ENCODE peak calls at places on chromosomes 3 and 15, in four cellular contexts. J, O, M and Z are unnamed samples. For H3K27me3, the result is how much of the 10 kb centered on the place peaks cover.

GRCh38 chr15:69357773-69358765 is 56.1 kb upstream of the KIF23 start:
- DNase-seq in J (no peak), O (peak), M (no peak), Z (no peak)

GRCh38 chr3:57752307-57752706 is 3.8 kb upstream of the SLMAP start:
- DNase-seq in J (no peak), O (peak), M (no peak), Z (no peak)

GRCh38 chr3:50047426-50047825 is 41.3 kb upstream of the RBM5 start:
- DNase-seq in J (no peak), O (no peak), M (no peak), Z (no peak)

GRCh38 chr15:28107111-28107893 is 8.2 kb upstream of the OCA2 start:
- DNase-seq in J (peak), O (no peak), M (no peak), Z (peak)

GRCh38 chr3:150348500-150348899 is 59.6 kb upstream of the TSC22D2 start:
- DNase-seq in J (peak), O (peak), M (no peak), Z (peak)

GRCh38 chr15:89017370-89018066 is 70.7 kb upstream of the ABHD2 start:
- DNase-seq in J (peak), O (peak), M (peak), Z (peak)

GRCh38 chr3:153080778-153081240 is 81.2 kb upstream of the RAP2B start:
- DNase-seq in J (no peak), O (no peak), M (no peak), Z (no peak)

GRCh38 chr3:45664558-45664957 is 24.6 kb upstream of the SACM1L start:
- DNase-seq in J (no peak), O (no peak), M (no peak), Z (no peak)

GRCh38 chr3:28279770-28280169 is 38.4 kb downstream of the CMC1 start:
- DNase-seq in J (no peak), O (no peak), M (no peak), Z (no peak)

GRCh38 chr3:194485876-194486539 is 794 bp downstream of the ATP13A3 start:
- DNase-seq in J (peak), O (no peak), M (peak), Z (peak)
- TF ChIP-seq POLR2AphosphoS5 in J (no peak), O (no peak), M (no peak), Z (no peak)

GRCh38 chr3:161372321-161373260 is 1.3 kb upstream of the SPTSSB start:
- DNase-seq in J (peak), O (peak), M (no peak), Z (no peak)
- H3K27me3 ChIP-seq in J (under half), O (under half), M (under half), Z (under half)

DNA sequence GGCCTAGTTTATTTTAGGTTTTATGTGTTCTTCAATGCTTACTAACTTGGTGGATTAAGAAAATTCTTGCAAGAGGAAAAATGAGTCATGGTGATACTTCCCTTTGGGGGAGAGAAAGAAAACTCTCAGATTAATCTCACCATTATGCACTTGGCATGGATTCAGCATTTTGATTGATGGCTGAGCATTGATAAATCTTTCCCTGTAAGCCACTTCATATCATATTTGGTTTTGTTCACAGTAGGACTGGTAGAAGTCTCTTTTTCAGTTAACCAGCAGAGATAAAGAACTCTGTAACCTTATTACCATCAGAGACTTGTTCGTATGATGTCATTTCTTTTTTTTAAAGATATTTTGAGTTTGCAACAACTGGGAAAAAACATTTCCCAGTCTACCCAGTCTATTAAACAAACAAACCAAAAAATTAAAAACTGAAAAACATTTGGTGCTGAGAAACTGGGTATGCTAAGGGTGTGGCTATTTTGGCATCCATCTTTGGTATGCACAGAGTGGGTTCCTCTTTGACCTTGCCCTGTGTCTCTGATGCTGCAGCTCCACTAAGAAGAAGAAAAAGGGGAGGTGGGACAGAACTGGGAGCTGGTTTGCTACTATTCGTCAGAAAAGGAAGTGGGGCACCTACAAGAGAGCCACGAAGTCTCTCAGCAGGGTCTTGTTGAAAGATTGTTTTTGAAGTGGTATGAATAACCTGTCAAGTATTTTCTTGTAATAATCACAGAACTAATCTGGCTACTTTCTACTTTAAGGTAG is 17.2 kb downstream of the TMOD3 start:
- DNase-seq in J (no peak), O (peak), M (no peak), Z (no peak)
- TF ChIP-seq POLR2AphosphoS5 in J (no peak), O (peak), M (no peak), Z (no peak)

GRCh38 chr3:99641480-99641879 is 3.1 kb downstream of the COL8A1 start:
- DNase-seq in J (no peak), O (no peak), M (no peak), Z (no peak)

GRCh38 chr3:99638244-99638948 is at the start of gene COL8A1:
- DNase-seq in J (peak), O (no peak), M (no peak), Z (peak)

GRCh38 chr3:99641984-99642383 is 3.6 kb downstream of the COL8A1 start:
- DNase-seq in J (no peak), O (no peak), M (no peak), Z (no peak)

GRCh38 chr3:99639579-99639978 is 1.2 kb downstream of the COL8A1 start:
- DNase-seq in J (no peak), O (no peak), M (no peak), Z (no peak)

GRCh38 chr3:99640214-99640851 is 1.9 kb downstream of the COL8A1 start:
- DNase-seq in J (no peak), O (no peak), M (no peak), Z (no peak)
- H3K27me3 ChIP-seq in J (under half), O (half or more), M (under half), Z (under half)

GRCh38 chr15:76682259-76682658 is 222.9 kb downstream of the SCAPER start:
- DNase-seq in J (no peak), O (no peak), M (no peak), Z (no peak)
- TF ChIP-seq POLR2AphosphoS5 in J (no peak), O (no peak), M (no peak), Z (no peak)

GRCh38 chr3:179260949-179261765 is 10.2 kb upstream of the KCNMB3 start:
- DNase-seq in J (peak), O (no peak), M (peak), Z (no peak)
- H3K27me3 ChIP-seq in J (under half), O (under half), M (under half), Z (under half)

GRCh38 chr3:69306239-69307185 is 79.4 kb downstream of the FRMD4B start:
- DNase-seq in J (peak), O (peak), M (peak), Z (peak)
- TF ChIP-seq POLR2AphosphoS5 in J (peak), O (no peak), M (no peak), Z (peak)

DNA sequence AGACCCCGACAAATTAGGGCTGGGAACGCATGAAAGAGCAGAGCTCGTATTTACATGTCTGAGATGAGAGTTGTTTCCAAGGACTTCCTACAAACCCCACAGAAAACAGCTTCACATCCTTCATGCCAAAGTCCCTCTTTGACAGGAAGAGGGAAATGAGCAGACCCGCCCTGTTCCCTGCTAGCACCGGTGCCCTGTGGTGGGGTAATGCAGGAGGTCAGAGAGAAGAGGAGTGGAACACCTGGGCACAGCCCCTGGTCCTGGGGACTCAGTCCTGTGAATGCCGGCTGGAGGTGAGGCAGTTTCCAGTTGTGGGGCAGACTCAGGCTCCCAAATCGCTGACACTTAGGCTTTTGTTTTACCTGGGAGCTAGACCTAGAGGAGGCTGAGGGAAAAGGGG is 4.0 kb downstream of the PLA2G4D start:
- DNase-seq in J (no peak), O (no peak), M (no peak), Z (no peak)
- H3K27me3 ChIP-seq in J (under half), O (under half), M (under half), Z (under half)

DNA sequence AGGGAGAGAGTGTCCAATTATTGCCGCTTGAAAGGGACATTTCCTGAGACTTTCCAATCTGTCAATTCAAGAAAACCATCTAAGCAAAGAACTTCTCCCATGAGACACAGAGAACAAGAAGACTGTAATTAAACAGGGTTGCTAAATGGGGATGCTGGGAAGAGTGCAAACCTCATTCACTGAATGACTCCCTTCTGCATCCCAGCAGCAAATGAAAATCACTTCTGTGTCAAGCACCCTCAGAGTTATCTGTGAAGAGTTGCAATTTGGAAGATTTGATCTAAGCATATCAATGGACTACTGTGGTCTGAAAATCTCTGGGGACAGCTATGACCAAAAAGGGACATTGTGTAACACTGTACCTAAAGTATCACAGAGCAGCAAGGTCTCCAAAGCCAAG is 3.6 kb downstream of the RFT1 start:
- DNase-seq in J (no peak), O (no peak), M (no peak), Z (no peak)
- TF ChIP-seq POLR2AphosphoS5 in J (no peak), O (no peak), M (no peak), Z (no peak)

DNA sequence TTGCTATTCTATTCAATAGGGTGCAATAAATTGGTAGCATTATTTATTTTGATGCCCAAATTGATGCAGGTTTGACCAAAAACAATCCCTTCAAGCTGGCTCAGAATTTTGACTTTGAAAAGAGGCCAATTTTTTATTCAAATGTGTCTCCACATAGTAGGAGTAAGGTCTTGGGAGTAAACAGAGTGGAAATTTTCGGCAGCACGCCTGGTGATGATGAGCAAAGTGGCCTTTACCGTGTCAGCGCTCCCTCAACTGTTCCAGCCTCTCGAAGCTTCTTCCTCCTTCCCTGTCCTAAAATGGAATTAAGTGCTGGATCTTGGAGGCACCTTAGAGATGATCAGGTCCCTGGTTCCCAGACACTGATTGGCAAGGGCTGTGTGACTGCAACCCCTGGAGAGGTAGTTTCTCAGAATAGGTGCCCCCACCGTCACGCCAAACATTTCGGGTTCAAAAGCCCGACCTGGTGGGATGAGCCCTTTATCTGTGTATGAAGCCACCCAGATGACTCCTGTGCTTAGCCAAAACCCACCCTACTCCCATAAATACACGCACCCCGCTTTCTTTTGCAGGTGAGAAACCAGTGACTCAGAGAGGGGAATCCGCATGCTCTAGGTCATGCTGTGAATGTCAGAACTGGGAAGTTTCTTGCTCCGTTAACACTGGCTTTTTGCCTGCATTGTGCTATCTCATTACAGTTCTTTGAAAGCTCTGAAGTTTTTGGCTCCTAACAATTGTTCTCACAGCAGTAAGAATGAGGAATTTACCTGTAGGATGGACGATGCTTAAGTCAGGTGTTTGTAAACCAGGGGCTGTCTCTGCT is 89.1 kb downstream of the CRYGS start:
- DNase-seq in J (no peak), O (no peak), M (no peak), Z (no peak)
- H3K27me3 ChIP-seq in J (under half), O (under half), M (under half), Z (under half)